ENCODE peak calls at places on chromosome 5, in five cellular contexts. U is thyroid gland, Y is MCF 10A, B is AG04450, V is testis. E is an unnamed sample.

GRCh38 chr5:15320896-15321295 is 179.1 kb upstream of the FBXL7 start:
- DNase-seq in Y (no peak), U (no peak), V (no peak), B (no peak), E (no peak)

GRCh38 chr5:36575367-36575781 is 31.0 kb upstream of the SLC1A3 start:
- DNase-seq in V (no peak), U (no peak), Y (peak; percentile 65), B (no peak), E (no peak)

GRCh38 chr5:135332519-135333150 is 66.4 kb downstream of the MACROH2A1 start:
- DNase-seq in B (peak; percentile 47), U (no peak), Y (peak; percentile 80), V (no peak), E (no peak)

GRCh38 chr5:122392844-122393243 is 80.8 kb downstream of the SNCAIP start:
- DNase-seq in Y (peak; percentile 88), U (no peak), V (no peak), B (no peak), E (no peak)

GRCh38 chr5:41433552-41434181 is 76.7 kb downstream of the PLCXD3 start:
- DNase-seq in U (no peak), B (no peak), Y (peak; percentile 9), V (no peak), E (no peak)

GRCh38 chr5:4082966-4083564 is 487.4 kb downstream of the IRX1 start:
- DNase-seq in V (no peak), U (no peak), B (no peak), Y (peak; percentile 33), E (no peak)

GRCh38 chr5:1038417-1039209 is 30.0 kb downstream of the NKD2 start:
- DNase-seq in Y (no peak), V (no peak), U (no peak), B (no peak), E (no peak)

GRCh38 chr5:4977421-4977820 is 162.7 kb upstream of the ADAMTS16 start:
- DNase-seq in B (no peak), U (no peak), Y (no peak), V (no peak), E (no peak)

GRCh38 chr5:149732500-149733128 is 2.5 kb downstream of the PPARGC1B start:
- DNase-seq in U (peak; percentile 3), Y (peak; percentile 56), B (no peak), V (peak; percentile 38), E (peak; percentile 35)

GRCh38 chr5:55850839-55851674 is at the start of gene IL31RA:
- DNase-seq in Y (peak; percentile 87), V (no peak), B (peak; percentile 53), U (no peak), E (no peak)

GRCh38 chr5:150211156-150212030 is 21.5 kb downstream of the SLC6A7 start:
- DNase-seq in V (no peak), B (no peak), U (no peak), Y (no peak), E (no peak)

GRCh38 chr5:92963801-92964200 is 617.2 kb downstream of the NR2F1-AS1 start:
- DNase-seq in B (no peak), V (no peak), U (no peak), Y (no peak), E (no peak)

GRCh38 chr5:132183723-132184122 is 43.9 kb downstream of the P4HA2 start:
- DNase-seq in U (no peak), V (no peak), Y (no peak), B (no peak), E (no peak)

GRCh38 chr5:150710165-150710564 is 9.3 kb upstream of the RBM22 start:
- DNase-seq in U (no peak), V (no peak), Y (peak; percentile 25), B (no peak), E (no peak)

GRCh38 chr5:141641634-141642278 is 5.0 kb downstream of the RELL2 start:
- DNase-seq in Y (peak; percentile 83), V (no peak), B (no peak), U (no peak), E (no peak)

GRCh38 chr5:36392818-36393217 is 91.1 kb upstream of the RANBP3L start:
- DNase-seq in U (no peak), Y (peak; percentile 64), B (no peak), V (no peak), E (no peak)

GRCh38 chr5:80963966-80964481 is 3.9 kb downstream of the RASGRF2 start:
- DNase-seq in V (no peak), B (no peak), U (no peak), Y (no peak), E (no peak)

GRCh38 chr5:141849371-141850182 is 28.6 kb downstream of the PCDH1 start:
- DNase-seq in B (no peak), Y (peak; percentile 88), U (peak; percentile 96), V (peak; percentile 87), E (peak; percentile 78)

GRCh38 chr5:68459093-68459492 is 243.5 kb downstream of the PIK3R1 start:
- DNase-seq in B (no peak), U (no peak), V (no peak), Y (no peak), E (no peak)

GRCh38 chr5:14110680-14111079 is 32.5 kb upstream of the TRIO start:
- DNase-seq in U (no peak), B (peak; percentile 70), Y (peak; percentile 56), V (no peak), E (no peak)

GRCh38 chr5:57494104-57495098 is 11.8 kb upstream of the ACTBL2 start:
- DNase-seq in V (no peak), B (peak; percentile 95), Y (peak; percentile 99), U (peak; percentile 34), E (peak; percentile 26)

GRCh38 chr5:104223885-104224773 is 661.5 kb upstream of the NUDT12 start:
- DNase-seq in V (peak; percentile 46), U (no peak), Y (no peak), B (no peak), E (no peak)

GRCh38 chr5:173689171-173689676 is 72.8 kb upstream of the BOD1 start:
- DNase-seq in Y (no peak), V (no peak), B (no peak), U (no peak), E (no peak)

GRCh38 chr5:83552275-83552674 is 80.7 kb downstream of the VCAN start:
- DNase-seq in B (no peak), U (no peak), Y (peak; percentile 29), V (no peak), E (no peak)

GRCh38 chr5:123582570-123583293 is 70.8 kb downstream of the CSNK1G3 start:
- DNase-seq in Y (no peak), U (no peak), V (no peak), B (no peak), E (no peak)

GRCh38 chr5:171628344-171628743 is 157.3 kb upstream of the SMIM23 start:
- DNase-seq in B (no peak), V (no peak), Y (no peak), U (no peak), E (no peak)

GRCh38 chr5:80591352-80591751 is 21.3 kb upstream of the ANKRD34B start:
- DNase-seq in B (no peak), V (no peak), Y (peak; percentile 5), U (peak; percentile 63), E (no peak)

GRCh38 chr5:145471831-145472616 is 363.1 kb downstream of the PRELID2 start:
- DNase-seq in V (no peak), B (no peak), U (no peak), Y (peak; percentile 53), E (no peak)

GRCh38 chr5:160434022-160434531 is 12.4 kb downstream of the PTTG1 start:
- DNase-seq in B (no peak), V (no peak), Y (peak; percentile 63), U (peak; percentile 98), E (no peak)

GRCh38 chr5:172498431-172499129 is 44.3 kb upstream of the SH3PXD2B start:
- DNase-seq in U (no peak), Y (no peak), B (no peak), V (peak; percentile 3), E (no peak)

GRCh38 chr5:169435506-169436230 is 134.7 kb upstream of the SLIT3 start:
- DNase-seq in Y (no peak), V (no peak), B (no peak), U (peak; percentile 46), E (no peak)
- TF ChIP-seq CTCF in Y (no peak), V (no peak), B (no peak), U (no peak), E (no peak)

GRCh38 chr5:169270827-169271226 is 30.1 kb downstream of the SLIT3 start:
- DNase-seq in B (no peak), U (no peak), Y (peak; percentile 26), V (no peak), E (no peak)
- TF ChIP-seq CTCF in B (no peak), U (no peak), Y (no peak), V (no peak), E (no peak)

GRCh38 chr5:151755383-151755782 is 3.0 kb downstream of the ATOX1 start:
- DNase-seq in Y (no peak), B (no peak), U (peak; percentile 25), V (no peak), E (no peak)

GRCh38 chr5:151758141-151758429 is 346 bp downstream of the ATOX1 start:
- DNase-seq in V (peak; percentile 32), U (peak; percentile 40), B (no peak), Y (no peak), E (peak; percentile 41)

GRCh38 chr5:151757233-151758140 is 944 bp downstream of the ATOX1 start:
- DNase-seq in V (peak; percentile 52), B (no peak), U (peak; percentile 23), Y (no peak), E (no peak)

DNA sequence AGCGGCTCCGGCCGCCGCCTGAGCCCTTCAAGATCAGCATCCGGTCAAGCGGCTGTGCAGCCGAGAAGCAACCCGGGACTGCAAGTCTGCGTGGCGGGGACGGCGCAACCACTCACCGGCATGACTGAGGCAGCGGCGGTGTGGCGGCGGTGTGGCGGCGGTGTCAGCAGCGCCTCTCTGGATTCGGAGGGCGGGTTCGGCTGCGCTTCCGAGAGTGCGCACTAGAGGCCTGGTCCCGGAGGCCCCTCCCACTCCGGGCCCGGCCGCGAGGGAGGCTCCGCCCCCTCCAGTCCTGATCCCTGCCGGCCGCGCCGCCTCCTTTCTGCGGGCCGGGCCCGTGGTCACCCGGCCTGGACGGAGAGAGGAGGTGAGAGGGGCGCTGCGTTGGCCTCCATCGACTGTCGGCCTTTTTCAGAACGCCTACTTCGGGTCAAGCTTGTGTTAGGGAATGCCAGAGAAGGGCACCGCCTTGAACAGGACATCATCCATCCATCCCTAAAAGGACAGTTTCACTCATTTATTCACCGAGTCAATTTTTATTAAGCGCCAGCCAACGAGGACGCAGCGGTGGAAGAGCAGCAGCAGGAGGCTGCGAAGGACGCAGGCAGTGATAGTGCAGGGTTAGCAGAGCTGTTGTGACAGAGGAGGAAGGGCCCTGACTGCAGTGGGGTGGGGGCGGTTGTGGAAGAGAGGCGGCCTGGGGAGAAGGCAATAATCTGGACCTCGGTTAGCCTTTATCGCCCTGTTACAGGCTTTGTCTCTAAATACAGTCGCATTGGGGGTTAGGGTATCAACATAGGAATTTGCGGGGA is at the start of gene ATOX1:
- DNase-seq in Y (peak; percentile 96), B (peak; percentile 62), U (peak; percentile 94), V (peak; percentile 95), E (peak; percentile 94)
- TF ChIP-seq CTCF in Y (no peak), B (no peak), U (no peak), V (peak; percentile 31), E (peak; percentile 19)

DNA sequence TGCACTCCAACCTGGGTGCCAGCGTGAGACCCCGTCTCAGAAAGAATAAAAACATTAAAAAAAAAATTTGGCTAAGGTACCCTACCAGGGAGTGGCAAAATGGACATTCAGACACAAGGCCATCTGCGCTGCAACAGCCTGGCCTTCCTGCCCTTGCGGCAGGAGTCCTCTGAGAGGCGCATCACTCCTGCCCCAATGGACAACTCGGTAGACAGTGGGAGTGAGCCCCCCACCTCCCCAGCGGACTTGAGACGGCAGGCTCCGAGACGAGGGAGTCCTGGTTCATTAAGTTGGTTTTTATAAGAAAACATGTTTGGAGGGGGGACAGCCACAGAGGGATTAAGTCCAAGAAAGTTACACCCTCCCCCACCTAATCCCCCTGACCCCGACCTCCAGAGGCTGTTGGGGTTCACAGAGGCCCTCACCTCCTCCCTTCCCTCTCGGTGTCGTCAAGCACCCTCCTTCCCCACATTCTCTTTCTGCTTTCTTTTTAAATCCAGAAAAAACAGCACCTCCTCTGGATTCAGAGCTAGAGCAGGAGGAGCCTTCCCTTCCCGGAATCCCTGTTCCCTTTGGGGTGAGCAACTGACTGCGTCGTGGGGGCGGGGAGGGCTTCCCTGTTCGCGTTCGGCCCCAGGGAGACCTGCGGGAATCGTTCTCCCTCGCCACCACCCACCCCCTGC is 1.8 kb upstream of the EGR1 start:
- DNase-seq in U (peak; percentile 56), V (peak; percentile 67), Y (no peak), B (no peak), E (peak; percentile 74)
- TF ChIP-seq CTCF in U (no peak), V (no peak), Y (no peak), B (peak; percentile 8), E (peak; percentile 41)

E was measured in adrenal gland.